ENCODE peak calls at places on chromosome 9, in seven cellular contexts. K is A549, N is non-pigmented ciliary epithelial cell, G is NCI-H1930, D is activated gamma-delta T cell, Z is globus pallidus, J is NB4. X is an unnamed sample.

GRCh38 chr9:105204416-105204815 is 40.0 kb upstream of the SLC44A1 start:
- DNase-seq in K (no peak), N (no peak), G (no peak), D (no peak), Z (no peak), J (no peak), X (no peak)

GRCh38 chr9:112605963-112606699 is 111.8 kb downstream of the INIP start:
- DNase-seq in K (no peak), N (no peak), G (no peak), D (no peak), Z (no peak), J (no peak), X (no peak)

GRCh38 chr9:93224591-93224990 is 40.7 kb downstream of the WNK2 start:
- DNase-seq in K (no peak), N (no peak), G (no peak), D (no peak), Z (no peak), J (no peak), X (no peak)

GRCh38 chr9:79662553-79662956 is 90.8 kb downstream of the TLE4 start:
- DNase-seq in K (no peak), N (no peak), G (no peak), D (no peak), Z (no peak), J (no peak), X (peak)

GRCh38 chr9:98506422-98507054 is 202.2 kb downstream of the GABBR2 start:
- DNase-seq in K (no peak), N (no peak), G (no peak), D (no peak), Z (no peak), J (no peak), X (no peak)

GRCh38 chr9:27765931-27766835 is 192.9 kb upstream of the C9orf72 start:
- DNase-seq in K (no peak), N (peak), G (no peak), D (no peak), Z (no peak), J (no peak), X (no peak)

GRCh38 chr9:83707518-83707767 is 315 bp downstream of the UBQLN1 start:
- DNase-seq in K (peak), N (no peak), G (no peak), D (no peak), Z (no peak), J (no peak), X (no peak)

GRCh38 chr9:5551771-5552170 is 41.4 kb downstream of the PDCD1LG2 start:
- DNase-seq in K (no peak), N (no peak), G (no peak), D (no peak), Z (no peak), J (no peak), X (no peak)

GRCh38 chr9:80644044-80644443 is 1045.3 kb downstream of the TLE1 start:
- DNase-seq in K (no peak), N (no peak), G (no peak), D (no peak), Z (no peak), J (no peak), X (no peak)

GRCh38 chr9:96327694-96328352 is 25.8 kb upstream of the HSD17B3 start:
- DNase-seq in K (peak), N (no peak), G (peak), D (no peak), Z (peak), J (peak), X (peak)

GRCh38 chr9:128153947-128154695 is 4.9 kb downstream of the LCN2 start:
- DNase-seq in K (no peak), N (no peak), G (no peak), D (no peak), Z (no peak), J (no peak), X (no peak)

GRCh38 chr9:135048758-135049284 is 38.6 kb upstream of the OLFM1 start:
- DNase-seq in K (no peak), N (no peak), G (no peak), D (no peak), Z (no peak), J (no peak), X (no peak)

GRCh38 chr9:93183663-93184438 is at the start of gene WNK2:
- DNase-seq in K (peak), N (no peak), G (peak), D (peak), Z (no peak), J (no peak), X (peak)

GRCh38 chr9:97473717-97474116 is 27.7 kb upstream of the TMOD1 start:
- DNase-seq in K (no peak), N (no peak), G (no peak), D (no peak), Z (no peak), J (no peak), X (no peak)

GRCh38 chr9:93276973-93277372 is 93.0 kb downstream of the WNK2 start:
- DNase-seq in K (no peak), N (no peak), G (no peak), D (no peak), Z (no peak), J (no peak), X (no peak)

GRCh38 chr9:115250646-115251045 is 132.7 kb upstream of the TNC start:
- DNase-seq in K (no peak), N (peak), G (no peak), D (no peak), Z (no peak), J (no peak), X (no peak)

GRCh38 chr9:134475051-134475790 is 149.0 kb downstream of the RXRA start:
- DNase-seq in K (no peak), N (peak), G (no peak), D (no peak), Z (no peak), J (no peak), X (no peak)

GRCh38 chr9:134515026-134515821 is 126.4 kb upstream of the COL5A1 start:
- DNase-seq in K (no peak), N (no peak), G (no peak), D (no peak), Z (no peak), J (no peak), X (no peak)

GRCh38 chr9:112815868-112816267 is 65.3 kb downstream of the SNX30 start:
- DNase-seq in K (no peak), N (no peak), G (no peak), D (no peak), Z (no peak), J (no peak), X (no peak)

GRCh38 chr9:134622896-134623407 is 18.7 kb upstream of the COL5A1 start:
- DNase-seq in K (no peak), N (no peak), G (no peak), D (no peak), Z (no peak), J (no peak), X (no peak)

GRCh38 chr9:76269789-76270188 is 124.4 kb downstream of the RFK start:
- DNase-seq in K (no peak), N (peak), G (no peak), D (no peak), Z (no peak), J (no peak), X (no peak)

GRCh38 chr9:119349548-119349947 is 19.7 kb downstream of the BRINP1 start:
- DNase-seq in K (no peak), N (no peak), G (no peak), D (no peak), Z (no peak), J (no peak), X (peak)

GRCh38 chr9:6877671-6878161 is 119.9 kb downstream of the KDM4C start:
- DNase-seq in K (peak), N (peak), G (no peak), D (no peak), Z (no peak), J (no peak), X (no peak)

GRCh38 chr9:98099898-98100297 is 19.1 kb downstream of the TRIM14 start:
- DNase-seq in K (no peak), N (no peak), G (no peak), D (no peak), Z (no peak), J (no peak), X (no peak)

GRCh38 chr9:134624827-134625181 is 16.8 kb upstream of the COL5A1 start:
- DNase-seq in K (peak), N (no peak), G (no peak), D (no peak), Z (no peak), J (no peak), X (no peak)

GRCh38 chr9:127847155-127847463 is 7.3 kb downstream of the ENG start:
- DNase-seq in K (no peak), N (no peak), G (no peak), D (no peak), Z (no peak), J (no peak), X (no peak)

GRCh38 chr9:92071634-92072033 is 43.6 kb downstream of the SPTLC1 start:
- DNase-seq in K (no peak), N (no peak), G (no peak), D (no peak), Z (no peak), J (no peak), X (no peak)

GRCh38 chr9:122112238-122112637 is 19.1 kb upstream of the TTLL11 start:
- DNase-seq in K (no peak), N (no peak), G (no peak), D (no peak), Z (no peak), J (no peak), X (no peak)

GRCh38 chr9:111728617-111729366 is 65.9 kb downstream of the SHOC1 start:
- DNase-seq in K (peak), N (peak), G (no peak), D (no peak), Z (no peak), J (peak), X (no peak)

GRCh38 chr9:123544007-123544827 is 188.2 kb downstream of the CRB2 start:
- DNase-seq in K (peak), N (no peak), G (peak), D (no peak), Z (peak), J (peak), X (peak)